ENCODE peak calls at places on chromosomes 7 and 10, in eight cellular contexts. G is lower lobe of right lung; P is stimulated activated CD4-positive, alpha-beta T cell treated with anti-CD3 and anti-CD28 coated beads, Interleukin-15, amount 100 ng/mL, for 24 hours; Y is effector memory CD4-positive, alpha-beta T cell; H is pancreas; C is kidney glomerular epithelial cell; U is posterior vena cava; Z is stimulated activated CD8-positive, alpha-beta memory T cell treated with anti-CD3 and anti-CD28 coated beads, Interleukin-2, amount 100 ng/mL, for 1 hour. X is an unnamed sample.

GRCh38 chr10:11742009-11742778 is at the start of gene ECHDC3:
- DNase-seq in G (peak), C (peak), Y (peak), Z (peak), U (peak), H (peak), P (peak), X (no peak)

GRCh38 chr10:131636116-131636515 is 264.7 kb upstream of the PPP2R2D start:
- DNase-seq in G (no peak), Z (no peak), Y (no peak), P (no peak), H (no peak), C (no peak), U (no peak), X (no peak)

GRCh38 chr10:96814264-96814663 is 17.8 kb upstream of the LCOR start:
- DNase-seq in C (peak), Z (no peak), H (no peak), G (no peak), U (no peak), Y (no peak), P (no peak), X (no peak)

GRCh38 chr7:90574136-90574819 is 21.8 kb upstream of the CDK14 start:
- DNase-seq in Z (no peak), G (no peak), P (no peak), C (no peak), Y (no peak), H (no peak), U (no peak), X (no peak)

GRCh38 chr7:106386958-106387357 is 102.2 kb upstream of the NAMPT start:
- DNase-seq in C (no peak), P (no peak), U (no peak), Z (no peak), G (no peak), Y (no peak), H (no peak), X (no peak)

GRCh38 chr7:69433086-69433485 is 165.2 kb upstream of the AUTS2 start:
- DNase-seq in Y (no peak), C (no peak), P (no peak), U (no peak), Z (no peak), G (no peak), H (no peak), X (no peak)

GRCh38 chr10:8043569-8044306 is 10.8 kb upstream of the GATA3 start:
- DNase-seq in C (no peak), G (no peak), P (peak), Y (no peak), H (no peak), U (peak), Z (no peak), X (no peak)

GRCh38 chr7:99622596-99622995 is 5.8 kb downstream of the ZSCAN25 start:
- DNase-seq in Y (no peak), P (peak), Z (no peak), C (no peak), U (no peak), G (no peak), H (no peak), X (no peak)

GRCh38 chr7:21450876-21451275 is 23.0 kb downstream of the SP4 start:
- DNase-seq in Z (no peak), U (no peak), G (no peak), C (no peak), Y (no peak), H (no peak), P (no peak), X (no peak)

GRCh38 chr7:148773344-148773743 is 74.6 kb downstream of the CUL1 start:
- DNase-seq in G (no peak), Z (peak), P (peak), Y (no peak), U (no peak), H (no peak), C (no peak), X (no peak)

GRCh38 chr7:30321992-30322637 is 37.7 kb downstream of the ZNRF2 start:
- DNase-seq in H (no peak), Y (no peak), Z (no peak), G (no peak), C (no peak), U (no peak), P (no peak), X (no peak)

GRCh38 chr10:23343591-23344225 is 889 bp downstream of the C10orf67 start:
- DNase-seq in Z (peak), Y (no peak), U (peak), G (peak), P (peak), H (peak), C (peak), X (peak)

GRCh38 chr7:66283003-66283920 is 78.1 kb downstream of the TPST1 start:
- DNase-seq in U (no peak), H (no peak), P (no peak), Z (no peak), G (no peak), C (peak), Y (no peak), X (no peak)

GRCh38 chr7:73725703-73726466 is 6.4 kb upstream of the STX1A start:
- DNase-seq in P (peak), H (peak), U (peak), Y (peak), C (peak), G (peak), Z (peak), X (peak)

GRCh38 chr10:6699336-6699735 is 119.3 kb upstream of the PRKCQ start:
- DNase-seq in C (no peak), P (no peak), Y (no peak), H (no peak), U (no peak), G (no peak), Z (no peak), X (no peak)

GRCh38 chr7:15011289-15011688 is 108.7 kb upstream of the DGKB start:
- DNase-seq in P (no peak), Z (no peak), G (no peak), Y (no peak), U (no peak), H (no peak), C (no peak), X (no peak)

GRCh38 chr7:84675633-84676034 is 481.0 kb upstream of the SEMA3A start:
- DNase-seq in G (no peak), C (no peak), U (no peak), Z (no peak), H (peak), Y (no peak), P (no peak), X (no peak)

GRCh38 chr7:511476-512145 is 8.0 kb downstream of the PDGFA start:
- DNase-seq in Y (no peak), Z (no peak), H (no peak), U (peak), G (peak), C (no peak), P (no peak), X (peak)

GRCh38 chr7:42831051-42831952 is 80.6 kb downstream of the C7orf25 start:
- DNase-seq in Z (no peak), P (no peak), Y (no peak), G (peak), C (peak), H (no peak), U (no peak), X (peak)

GRCh38 chr10:126191192-126191591 is 197.1 kb downstream of the ADAM12 start:
- DNase-seq in G (no peak), Y (no peak), C (no peak), Z (no peak), H (no peak), U (no peak), P (no peak), X (no peak)